ENCODE peak calls at places on chromosomes 7 and 10, in ten cellular contexts. P is endodermal cell; E is sigmoid colon; Q is skeletal muscle cell; R is right cardiac atrium; G is body of pancreas; M is bronchial epithelial cell; U is CD8-positive, alpha-beta memory T cell; I is hepatocyte; K is CD8-positive, alpha-beta T cell. L is an unnamed sample.

GRCh38 chr7:90266808-90267207 is 21.8 kb downstream of the CFAP69 start:
- DNase-seq in P (no peak), M (peak), Q (peak), K (no peak), G (no peak), R (no peak), E (no peak), U (no peak), I (no peak), L (no peak)

GRCh38 chr7:51080622-51081269 is 235.9 kb downstream of the COBL start:
- DNase-seq in G (no peak), E (no peak), Q (no peak), P (peak), R (no peak), I (no peak), M (no peak), U (no peak), K (no peak), L (no peak)

GRCh38 chr10:114367676-114368391 is 36.5 kb downstream of the AFAP1L2 start:
- DNase-seq in E (no peak), U (no peak), Q (no peak), I (peak), P (no peak), R (no peak), M (peak), K (no peak), G (no peak), L (no peak)

GRCh38 chr10:35854661-35855060 is 212.6 kb upstream of the FZD8 start:
- DNase-seq in R (no peak), K (no peak), I (no peak), E (no peak), M (no peak), G (no peak), Q (no peak), P (no peak), U (no peak), L (no peak)

GRCh38 chr7:25965405-25966123 is 186.4 kb upstream of the NFE2L3 start:
- DNase-seq in Q (no peak), E (no peak), U (no peak), I (no peak), P (no peak), R (no peak), K (no peak), G (peak), M (peak), L (no peak)

GRCh38 chr10:86349940-86350630 is 16.5 kb downstream of the GRID1 start:
- DNase-seq in M (no peak), R (no peak), I (no peak), G (no peak), E (no peak), P (no peak), Q (no peak), K (no peak), U (no peak), L (no peak)

GRCh38 chr7:28065308-28065707 is 115.3 kb downstream of the JAZF1 start:
- DNase-seq in M (no peak), Q (peak), U (no peak), I (no peak), G (no peak), E (peak), P (no peak), K (no peak), R (no peak), L (no peak)

GRCh38 chr10:70232155-70232858 is 922 bp downstream of the PPA1 start:
- DNase-seq in G (peak), K (peak), U (peak), R (no peak), I (peak), E (peak), P (peak), M (peak), Q (no peak), L (no peak)

GRCh38 chr7:44814956-44815355 is 18.5 kb downstream of the PPIA start:
- DNase-seq in P (no peak), R (no peak), K (no peak), U (no peak), G (no peak), M (no peak), I (no peak), E (no peak), Q (no peak), L (no peak)

GRCh38 chr10:79435271-79436065 is 10.0 kb downstream of the ZCCHC24 start:
- DNase-seq in P (peak), K (no peak), R (peak), I (no peak), Q (no peak), M (no peak), E (peak), U (no peak), G (no peak), L (no peak)

GRCh38 chr7:111232249-111233084 is 141.5 kb downstream of the LRRN3 start:
- DNase-seq in R (no peak), I (no peak), E (no peak), K (no peak), G (no peak), M (peak), U (no peak), Q (peak), P (no peak), L (no peak)

GRCh38 chr10:60335708-60336107 is 54.0 kb downstream of the ANK3 start:
- DNase-seq in G (no peak), I (no peak), R (no peak), K (no peak), P (no peak), Q (no peak), M (peak), E (no peak), U (no peak), L (no peak)

DNA sequence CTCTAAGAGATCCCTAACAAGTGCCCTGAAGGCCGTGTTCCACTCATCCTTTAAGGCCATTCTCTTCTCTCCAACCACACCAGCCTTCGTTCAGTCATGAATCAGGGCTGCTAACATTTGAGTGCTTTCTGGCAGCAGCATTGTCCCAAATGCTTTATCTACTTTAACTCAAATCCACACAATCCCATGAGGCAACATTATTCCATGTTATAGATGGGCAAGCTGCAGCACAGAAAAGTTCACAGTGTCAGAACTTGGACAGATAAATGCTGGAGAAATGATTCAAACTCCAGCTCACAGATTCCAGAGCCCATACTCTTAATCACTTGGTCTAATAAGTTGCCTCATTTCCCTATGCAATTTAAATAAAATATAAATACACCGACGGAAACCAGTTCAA is 73.5 kb downstream of the MALSU1 start:
- DNase-seq in I (no peak), U (no peak), M (no peak), E (no peak), R (no peak), G (no peak), K (no peak), Q (no peak), P (no peak), L (no peak)
- H3K4me3 ChIP-seq in I (no peak), U (no peak), M (no peak), E (no peak), R (no peak), G (no peak), K (no peak), Q (no peak), P (no peak), L (no peak)

GRCh38 chr10:943334-944033 is 12.0 kb upstream of the LARP4B start:
- DNase-seq in M (no peak), K (no peak), U (no peak), I (no peak), Q (no peak), E (no peak), R (no peak), P (no peak), G (no peak), L (no peak)
- H3K4me3 ChIP-seq in M (no peak), K (no peak), U (no peak), I (no peak), Q (no peak), E (no peak), R (no peak), P (no peak), G (no peak), L (no peak)

GRCh38 chr10:29374162-29374561 is 85.3 kb downstream of the LYZL1 start:
- DNase-seq in R (no peak), U (no peak), G (no peak), Q (no peak), E (no peak), P (peak), K (no peak), I (no peak), M (no peak), L (no peak)

GRCh38 chr10:29370612-29371092 is 81.8 kb downstream of the LYZL1 start:
- DNase-seq in R (no peak), P (no peak), Q (peak), G (no peak), M (no peak), U (no peak), K (no peak), E (no peak), I (no peak), L (no peak)

GRCh38 chr10:29375888-29376287 is 87.0 kb downstream of the LYZL1 start:
- DNase-seq in Q (no peak), I (no peak), G (no peak), U (no peak), R (no peak), M (no peak), P (no peak), K (no peak), E (no peak), L (no peak)

GRCh38 chr10:29372920-29373319 is 84.0 kb downstream of the LYZL1 start:
- DNase-seq in K (no peak), G (no peak), Q (no peak), P (no peak), R (no peak), I (no peak), M (no peak), U (no peak), E (no peak), L (no peak)

GRCh38 chr10:29370092-29370611 is 81.3 kb downstream of the LYZL1 start:
- DNase-seq in K (no peak), E (no peak), G (no peak), M (no peak), P (no peak), U (no peak), I (no peak), R (no peak), Q (peak), L (no peak)
- H3K4me3 ChIP-seq in K (no peak), E (no peak), G (no peak), M (no peak), P (no peak), U (no peak), I (no peak), R (no peak), Q (peak), L (no peak)

DNA sequence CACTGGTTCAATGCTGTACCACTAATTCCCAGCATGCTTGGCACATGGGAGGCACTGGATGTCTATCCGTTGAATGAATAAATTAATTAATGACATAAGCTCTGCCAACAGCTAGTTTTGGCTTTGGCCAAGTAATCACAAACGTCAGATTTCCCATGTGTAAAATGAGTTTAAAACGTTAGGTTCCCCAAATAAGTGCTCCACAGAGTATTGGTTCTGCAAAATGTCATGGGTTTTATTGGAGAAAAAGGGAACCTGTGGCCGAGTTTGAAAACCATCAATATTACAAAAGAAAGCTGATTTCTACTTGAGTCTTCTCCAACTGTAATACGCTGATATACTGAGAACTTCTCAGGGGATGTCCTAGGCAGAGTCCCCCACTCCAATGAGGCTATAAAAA is 23.2 kb downstream of the ELMO1 start:
- DNase-seq in G (no peak), P (no peak), E (no peak), K (no peak), U (no peak), R (no peak), Q (no peak), M (no peak), I (no peak), L (no peak)
- H3K4me3 ChIP-seq in G (no peak), P (no peak), E (no peak), K (no peak), U (no peak), R (no peak), Q (no peak), M (no peak), I (no peak), L (no peak)

DNA sequence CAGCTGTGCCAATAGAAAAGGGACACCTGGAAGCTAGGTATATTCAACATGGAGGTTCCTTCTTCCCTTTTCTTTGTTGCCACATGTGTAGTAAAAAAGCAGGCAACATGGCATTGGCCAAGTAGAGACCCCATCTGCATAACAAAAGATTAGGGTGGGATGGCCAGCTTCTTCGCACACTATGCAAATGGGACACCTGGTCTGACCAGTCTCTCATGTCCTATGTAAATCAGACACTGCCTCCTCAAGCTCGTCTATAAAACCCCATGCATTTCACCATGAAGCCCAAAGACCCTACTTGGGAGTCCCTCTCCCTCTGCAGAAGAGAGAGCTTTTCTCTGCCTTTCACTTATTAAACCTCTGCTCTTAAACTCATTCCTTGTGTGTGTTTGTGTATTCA is 53.9 kb downstream of the MYL10 start:
- DNase-seq in E (no peak), P (peak), I (no peak), K (no peak), M (no peak), G (no peak), R (no peak), Q (no peak), U (no peak), L (no peak)
- H3K4me3 ChIP-seq in E (no peak), P (no peak), I (no peak), K (no peak), M (no peak), G (no peak), R (no peak), Q (no peak), U (no peak), L (no peak)